ENCODE peak calls at places on chromosome 14, in nine cellular contexts. Z is spleen; F is CD8-positive, alpha-beta memory T cell; T is prostate gland; A is HAP-1; W is neuronal stem cell; U is osteoblast; V is iPS DF 6.9; K is body of pancreas. N is an unnamed sample.

GRCh38 chr14:99819514-99819913 is 26.3 kb downstream of the EML1 start:
- DNase-seq in A (no peak), Z (no peak), T (no peak), U (no peak), F (no peak), W (no peak), V (peak; percentile 33), K (no peak), N (peak; percentile 66)

GRCh38 chr14:35385042-35385839 is 19.3 kb downstream of the NFKBIA start:
- DNase-seq in K (peak; percentile 59), U (peak; percentile 87), W (no peak), F (no peak), V (no peak), A (peak; percentile 75), Z (no peak), T (peak; percentile 72), N (peak; percentile 71)

GRCh38 chr14:34361504-34362011 is 100.5 kb downstream of the SPTSSA start:
- DNase-seq in V (no peak), K (no peak), Z (no peak), U (no peak), T (peak; percentile 25), A (no peak), F (no peak), W (no peak), N (no peak)

GRCh38 chr14:51298895-51299294 is 58.8 kb downstream of the TMX1 start:
- DNase-seq in T (no peak), W (no peak), V (no peak), F (no peak), A (no peak), K (no peak), U (no peak), Z (no peak), N (no peak)

GRCh38 chr14:59046746-59047145 is 141.7 kb upstream of the DAAM1 start:
- DNase-seq in W (no peak), V (no peak), T (no peak), K (no peak), U (no peak), A (no peak), F (no peak), Z (no peak), N (no peak)

GRCh38 chr14:50225974-50226297 is 5.4 kb downstream of the SOS2 start:
- DNase-seq in W (no peak), T (no peak), Z (no peak), K (no peak), U (no peak), A (no peak), F (no peak), V (no peak), N (peak; percentile 66)

GRCh38 chr14:34676516-34677211 is 37.7 kb downstream of the CFL2 start:
- DNase-seq in K (no peak), F (no peak), T (peak; percentile 18), V (no peak), Z (no peak), A (no peak), W (no peak), U (no peak), N (no peak)

GRCh38 chr14:70448633-70449032 is 3.3 kb upstream of the ADAM21 start:
- DNase-seq in T (no peak), V (no peak), U (peak; percentile 41), A (no peak), W (no peak), F (no peak), K (no peak), Z (no peak), N (no peak)

GRCh38 chr14:105430535-105430934 is 10.9 kb downstream of the MTA1 start:
- DNase-seq in K (no peak), V (no peak), Z (no peak), A (no peak), T (no peak), W (no peak), U (peak; percentile 95), F (no peak), N (no peak)

GRCh38 chr14:33375781-33376180 is 437.1 kb downstream of the NPAS3 start:
- DNase-seq in U (no peak), K (no peak), W (no peak), V (no peak), F (no peak), Z (no peak), A (no peak), T (no peak), N (no peak)

GRCh38 chr14:104597576-104597975 is 7.0 kb downstream of the TMEM179 start:
- DNase-seq in U (peak; percentile 65), F (no peak), T (no peak), V (no peak), K (no peak), A (no peak), Z (peak; percentile 45), W (no peak), N (no peak)

GRCh38 chr14:80521456-80521855 is 310.2 kb upstream of the DIO2 start:
- DNase-seq in V (no peak), K (no peak), A (no peak), W (no peak), T (no peak), F (no peak), U (no peak), Z (no peak), N (no peak)

GRCh38 chr14:99025418-99025817 is 246.6 kb downstream of the BCL11B start:
- DNase-seq in Z (no peak), V (no peak), A (no peak), U (no peak), T (no peak), K (no peak), F (no peak), W (no peak), N (no peak)

GRCh38 chr14:67738740-67739504 is 37.2 kb downstream of the RDH12 start:
- DNase-seq in K (peak; percentile 78), U (peak; percentile 87), Z (no peak), A (no peak), F (no peak), T (no peak), W (no peak), V (no peak), N (no peak)

DNA sequence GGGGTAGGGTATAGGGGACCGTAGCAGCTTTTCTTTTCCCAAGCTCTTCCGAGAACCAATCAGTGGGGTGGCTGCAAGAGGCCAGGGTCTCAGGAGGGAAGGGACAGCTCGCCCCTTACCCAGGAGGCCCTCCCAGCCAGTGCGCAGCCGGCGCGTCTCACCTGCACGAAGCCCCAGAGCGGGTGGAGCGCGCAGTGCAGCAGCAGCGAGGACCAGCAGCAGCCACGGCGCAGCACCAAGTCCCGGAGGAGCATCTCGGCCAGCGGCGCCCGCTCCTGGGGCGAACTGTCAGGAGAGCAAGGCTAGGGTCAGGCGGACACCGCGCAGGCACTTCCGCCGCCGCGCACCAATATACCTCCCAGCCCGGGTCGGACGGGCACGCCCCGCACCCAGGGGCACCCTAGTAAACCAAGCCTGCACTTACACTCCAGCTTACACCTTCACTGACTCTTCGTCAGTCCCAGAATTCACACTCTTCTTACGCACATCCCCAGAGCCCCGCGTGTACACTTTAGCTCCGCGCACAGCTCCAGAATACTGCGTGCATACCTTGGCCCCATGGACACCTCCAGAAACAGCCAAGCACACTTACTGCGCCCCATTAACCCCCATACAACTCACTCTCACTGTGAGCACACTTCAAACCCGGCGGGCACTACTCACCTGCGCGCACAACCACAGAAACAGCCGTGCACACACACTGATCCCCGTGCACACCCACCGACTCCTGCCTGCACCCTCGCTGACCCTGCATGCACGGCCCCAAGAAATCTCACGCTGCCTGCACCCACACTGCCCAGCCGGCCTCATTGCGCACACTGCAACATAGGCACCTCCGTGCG is 599 bp downstream of the PRIMA1 start:
- DNase-seq in A (peak; percentile 70), K (no peak), U (no peak), V (no peak), T (no peak), W (no peak), F (no peak), Z (no peak), N (peak; percentile 89)
- H3K4me3 ChIP-seq in A (peak overlapping the region; percentile 48), K (no peak overlapping the region), U (no peak overlapping the region), V (peak overlapping the region; percentile 80), T (peak overlapping the region; percentile 51), W (peak overlapping the region; percentile 6), F (no peak overlapping the region), Z (peak overlapping the region; percentile 20), N (peak overlapping the region; percentile 92)

GRCh38 chr14:95872777-95873176 is 3.9 kb upstream of the TUNAR start:
- DNase-seq in T (no peak), Z (no peak), A (no peak), V (no peak), U (no peak), F (no peak), W (no peak), K (no peak), N (no peak)

GRCh38 chr14:95875831-95876768 is 532 bp upstream of the TUNAR start:
- DNase-seq in T (no peak), V (no peak), A (peak; percentile 67), U (no peak), Z (no peak), W (peak; percentile 74), K (no peak), F (no peak), N (peak; percentile 82)

GRCh38 chr14:95876769-95877490 is at the start of gene TUNAR:
- DNase-seq in V (no peak), U (peak; percentile 66), Z (no peak), F (no peak), K (no peak), W (peak; percentile 32), A (peak; percentile 87), T (no peak), N (peak; percentile 79)

DNA sequence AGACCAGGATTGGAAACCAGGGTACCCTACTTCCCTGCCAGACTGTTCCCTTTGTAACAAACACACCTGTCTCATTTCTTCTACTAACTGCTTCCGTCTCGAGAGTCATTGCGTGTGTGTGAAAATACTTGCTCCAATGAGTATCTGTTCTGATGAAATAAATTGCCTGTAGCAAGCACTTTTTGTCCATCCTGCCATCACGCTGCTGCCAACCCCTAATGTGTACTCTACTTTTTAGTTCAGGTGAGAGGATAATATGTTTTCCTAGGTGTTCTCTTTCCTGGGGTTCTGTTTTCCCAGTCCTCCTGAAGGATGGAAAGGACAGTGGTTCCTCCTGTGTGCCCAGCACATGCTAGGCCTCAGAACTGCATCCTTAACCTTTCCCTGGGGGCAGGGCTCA is 1.0 kb downstream of the TUNAR start:
- DNase-seq in W (no peak), K (no peak), T (no peak), V (no peak), Z (no peak), F (no peak), U (no peak), A (no peak), N (no peak)
- H3K4me1 ChIP-seq in W (peaks cover 11% of the 10 kb centered on the region), K (peaks cover 14% of the 10 kb centered on the region), T (no peaks in the 10 kb centered on the region), V (peaks cover 3% of the 10 kb centered on the region), Z (peaks cover 6% of the 10 kb centered on the region), F (no peaks in the 10 kb centered on the region), U (no peaks in the 10 kb centered on the region), A (peaks cover 3% of the 10 kb centered on the region), N (no peaks in the 10 kb centered on the region)

GRCh38 chr14:53148612-53149202 is 4.4 kb downstream of the DDHD1 start:
- DNase-seq in F (no peak), K (no peak), U (no peak), A (no peak), V (no peak), T (no peak), W (no peak), Z (no peak), N (no peak)
- H3K4me3 ChIP-seq in F (no peak overlapping the region), K (no peak overlapping the region), U (no peak overlapping the region), A (no peak overlapping the region), V (no peak overlapping the region), T (no peak overlapping the region), W (no peak overlapping the region), Z (no peak overlapping the region), N (peak overlapping the region; percentile 90)

GRCh38 chr14:94395306-94395899 is 7.0 kb upstream of the SERPINA1 start:
- DNase-seq in Z (no peak), T (no peak), V (no peak), K (no peak), U (no peak), W (no peak), F (no peak), A (no peak), N (no peak)
- H3K4me1 ChIP-seq in Z (peaks cover 3% of the 10 kb centered on the region), T (peaks cover 5% of the 10 kb centered on the region), V (peaks cover 10% of the 10 kb centered on the region), K (peaks cover 53% of the 10 kb centered on the region), U (peaks cover 26% of the 10 kb centered on the region), W (no peaks in the 10 kb centered on the region), F (no peaks in the 10 kb centered on the region), A (peaks cover 49% of the 10 kb centered on the region), N (peaks cover 10% of the 10 kb centered on the region)